ENCODE peak calls at places on chromosome 17, in eight cellular contexts. Z is M059J; O is thoracic aorta; G is GM23338; W is retina; A is trophoblast cell; M is effector CD4-positive, alpha-beta T cell; L is AG20443. I is an unnamed sample.

GRCh38 chr17:5049314-5049819 is 14.1 kb upstream of the SLC52A1 start:
- DNase-seq in Z (no peak), O (no peak), G (no peak), W (no peak), A (no peak), M (peak; percentile 65), L (no peak), I (no peak)

GRCh38 chr17:50132104-50132794 is 2.3 kb upstream of the SAMD14 start:
- DNase-seq in Z (no peak), O (no peak), G (no peak), W (peak; percentile 3), A (no peak), M (no peak), L (no peak), I (no peak)

GRCh38 chr17:75695141-75695829 is 26.0 kb upstream of the ITGB4 start:
- DNase-seq in Z (peak; percentile 80), O (no peak), G (no peak), W (no peak), A (no peak), M (no peak), L (peak; percentile 65), I (no peak)

GRCh38 chr17:81821603-81822311 is 11.3 kb downstream of the MCRIP1 start:
- DNase-seq in Z (no peak), O (peak; percentile 40), G (peak; percentile 77), W (no peak), A (peak; percentile 78), M (no peak), L (peak; percentile 72), I (peak; percentile 53)

GRCh38 chr17:41651625-41652460 is 27.5 kb upstream of the KRT17 start:
- DNase-seq in Z (no peak), O (no peak), G (no peak), W (no peak), A (no peak), M (no peak), L (peak; percentile 45), I (no peak)

GRCh38 chr17:17387017-17387416 is 83.8 kb downstream of the NT5M start:
- DNase-seq in Z (no peak), O (no peak), G (no peak), W (no peak), A (no peak), M (no peak), L (no peak), I (no peak)

GRCh38 chr17:8665681-8666080 is 35.2 kb upstream of the MYH10 start:
- DNase-seq in Z (no peak), O (no peak), G (no peak), W (no peak), A (no peak), M (no peak), L (no peak), I (no peak)

GRCh38 chr17:62718420-62718819 is 89.7 kb downstream of the MARCHF10 start:
- DNase-seq in Z (peak; percentile 90), O (no peak), G (no peak), W (no peak), A (peak; percentile 91), M (no peak), L (peak; percentile 56), I (no peak)

GRCh38 chr17:39715375-39716072 is 14.8 kb downstream of the MIEN1 start:
- DNase-seq in Z (no peak), O (no peak), G (no peak), W (no peak), A (no peak), M (no peak), L (no peak), I (no peak)

GRCh38 chr17:74360993-74361612 is 565 bp downstream of the BTBD17 start:
- DNase-seq in Z (no peak), O (no peak), G (peak; percentile 19), W (no peak), A (no peak), M (no peak), L (no peak), I (no peak)

GRCh38 chr17:7042507-7043194 is 1.2 kb downstream of the SLC16A11 start:
- DNase-seq in Z (no peak), O (no peak), G (peak; percentile 70), W (peak; percentile 66), A (no peak), M (peak; percentile 29), L (no peak), I (no peak)

GRCh38 chr17:4861052-4861451 is 27.9 kb downstream of the MINK1 start:
- DNase-seq in Z (no peak), O (no peak), G (no peak), W (no peak), A (no peak), M (no peak), L (no peak), I (no peak)

GRCh38 chr17:75517277-75517865 is 1.0 kb downstream of the TSEN54 start:
- DNase-seq in Z (no peak), O (no peak), G (peak; percentile 59), W (no peak), A (no peak), M (peak; percentile 29), L (no peak), I (peak; percentile 38)

GRCh38 chr17:14604920-14605599 is 304.2 kb downstream of the HS3ST3B1 start:
- DNase-seq in Z (no peak), O (no peak), G (no peak), W (no peak), A (peak; percentile 3), M (no peak), L (no peak), I (peak; percentile 20)

GRCh38 chr17:50902768-50903353 is 36.7 kb upstream of the TOB1 start:
- DNase-seq in Z (no peak), O (no peak), G (no peak), W (peak; percentile 53), A (no peak), M (no peak), L (no peak), I (peak; percentile 14)

GRCh38 chr17:57889892-57890856 is 40.3 kb upstream of the MRPS23 start:
- DNase-seq in Z (peak; percentile 96), O (peak; percentile 86), G (no peak), W (no peak), A (no peak), M (no peak), L (peak; percentile 88), I (peak; percentile 95)

GRCh38 chr17:51706098-51706497 is 445.8 kb downstream of the UTP18 start:
- DNase-seq in Z (no peak), O (no peak), G (no peak), W (no peak), A (no peak), M (no peak), L (no peak), I (no peak)

GRCh38 chr17:6786618-6787017 is 10.6 kb downstream of the FBXO39 start:
- DNase-seq in Z (peak; percentile 84), O (no peak), G (no peak), W (no peak), A (no peak), M (no peak), L (peak; percentile 69), I (no peak)

GRCh38 chr17:39823407-39824054 is 40.6 kb downstream of the IKZF3 start:
- DNase-seq in Z (no peak), O (no peak), G (peak; percentile 34), W (no peak), A (no peak), M (no peak), L (no peak), I (no peak)

GRCh38 chr17:63911657-63912100 is 621 bp upstream of the CSHL1 start:
- DNase-seq in Z (peak; percentile 20), O (no peak), G (peak; percentile 74), W (peak; percentile 66), A (no peak), M (peak; percentile 47), L (peak; percentile 73), I (peak; percentile 56)

GRCh38 chr17:45227631-45228120 is 6.0 kb downstream of the FMNL1 start:
- DNase-seq in Z (no peak), O (no peak), G (no peak), W (no peak), A (no peak), M (no peak), L (no peak), I (peak; percentile 66)

GRCh38 chr17:8631554-8631877 is 991 bp upstream of the MYH10 start:
- DNase-seq in Z (no peak), O (no peak), G (no peak), W (no peak), A (no peak), M (no peak), L (no peak), I (no peak)

GRCh38 chr17:32253117-32253611 is 12.5 kb upstream of the RHBDL3 start:
- DNase-seq in Z (peak; percentile 67), O (peak; percentile 45), G (peak; percentile 96), W (peak; percentile 88), A (peak; percentile 81), M (peak; percentile 40), L (peak; percentile 90), I (peak; percentile 84)

GRCh38 chr17:43732961-43733360 is 25.6 kb downstream of the SOST start:
- DNase-seq in Z (peak; percentile 96), O (no peak), G (peak; percentile 73), W (no peak), A (no peak), M (no peak), L (peak; percentile 56), I (no peak)

GRCh38 chr17:17008998-17009397 is 33.3 kb upstream of the MPRIP start:
- DNase-seq in Z (no peak), O (no peak), G (no peak), W (no peak), A (no peak), M (no peak), L (no peak), I (no peak)

GRCh38 chr17:40561871-40562611 is 3.2 kb downstream of the CCR7 start:
- DNase-seq in Z (no peak), O (no peak), G (no peak), W (no peak), A (no peak), M (peak; percentile 59), L (no peak), I (no peak)

GRCh38 chr17:77869041-77869595 is 89.4 kb upstream of the TNRC6C start:
- DNase-seq in Z (no peak), O (no peak), G (no peak), W (no peak), A (no peak), M (no peak), L (no peak), I (no peak)

GRCh38 chr17:57413848-57414651 is 157.7 kb downstream of the MSI2 start:
- DNase-seq in Z (no peak), O (no peak), G (no peak), W (no peak), A (no peak), M (no peak), L (no peak), I (no peak)

GRCh38 chr17:74763565-74764387 is 12.4 kb downstream of the NAT9 start:
- DNase-seq in Z (no peak), O (no peak), G (no peak), W (peak; percentile 65), A (no peak), M (no peak), L (no peak), I (no peak)

GRCh38 chr17:80224098-80224497 is 3.9 kb downstream of the SLC26A11 start:
- DNase-seq in Z (no peak), O (no peak), G (no peak), W (no peak), A (no peak), M (no peak), L (no peak), I (no peak)

GRCh38 chr17:59746849-59747445 is 39.5 kb downstream of the VMP1 start:
- DNase-seq in Z (peak; percentile 66), O (no peak), G (peak; percentile 59), W (no peak), A (no peak), M (no peak), L (peak; percentile 47), I (peak; percentile 30)

GRCh38 chr17:51015145-51015558 is 105.5 kb downstream of the SPAG9 start:
- DNase-seq in Z (no peak), O (no peak), G (no peak), W (no peak), A (no peak), M (no peak), L (peak; percentile 33), I (no peak)

GRCh38 chr17:69690531-69690930 is 276.0 kb downstream of the MAP2K6 start:
- DNase-seq in Z (no peak), O (no peak), G (no peak), W (no peak), A (no peak), M (no peak), L (no peak), I (no peak)

GRCh38 chr17:28747801-28748750 is 4.3 kb downstream of the TRAF4 start:
- DNase-seq in Z (no peak), O (no peak), G (no peak), W (no peak), A (no peak), M (no peak), L (no peak), I (no peak)